ENCODE peak calls at places on chromosomes 13 and 19, in nine cellular contexts. N is activated gamma-delta T cell; B is tibial artery; D is ELR; S is NCI-H1092; O is stimulated activated CD4-positive, alpha-beta T cell treated with anti-CD3 and anti-CD28 coated beads, Interleukin-1b, Interleukin-23, amount 100 ng/mL, for 1 hour; V is H7; Z is NCI-H1436; M is A172. J is an unnamed sample.

GRCh38 chr13:98252931-98253470 is 75.9 kb upstream of the RNF113B start:
- DNase-seq in N (no peak), B (no peak), D (peak), S (no peak), O (no peak), V (no peak), Z (no peak), M (peak), J (no peak)

GRCh38 chr13:89239361-89240127 is 1568.4 kb downstream of the SLITRK5 start:
- DNase-seq in N (no peak), B (no peak), D (peak), S (no peak), O (no peak), V (no peak), Z (no peak), M (no peak), J (no peak)

GRCh38 chr13:110327036-110327790 is 20.1 kb downstream of the COL4A2 start:
- DNase-seq in N (no peak), B (peak), D (no peak), S (no peak), O (no peak), V (peak), Z (no peak), M (no peak), J (no peak)

GRCh38 chr13:79998386-79998785 is 342.5 kb downstream of the SPRY2 start:
- DNase-seq in N (no peak), B (no peak), D (no peak), S (no peak), O (no peak), V (no peak), Z (no peak), M (no peak), J (no peak)

GRCh38 chr19:1522838-1523237 is 1.0 kb upstream of the PLK5 start:
- DNase-seq in N (no peak), B (no peak), D (no peak), S (no peak), O (no peak), V (no peak), Z (no peak), M (no peak), J (no peak)

GRCh38 chr19:43594710-43595604 is 977 bp downstream of the IRGQ start:
- DNase-seq in N (peak), B (no peak), D (peak), S (no peak), O (peak), V (peak), Z (peak), M (peak), J (no peak)

GRCh38 chr19:5397804-5398692 is 57.2 kb upstream of the ZNRF4 start:
- DNase-seq in N (no peak), B (no peak), D (peak), S (no peak), O (no peak), V (peak), Z (no peak), M (peak), J (no peak)

GRCh38 chr13:30181856-30182651 is 125.3 kb downstream of the KATNAL1 start:
- DNase-seq in N (no peak), B (no peak), D (peak), S (no peak), O (no peak), V (peak), Z (no peak), M (no peak), J (no peak)

GRCh38 chr13:38602261-38602660 is 84.6 kb upstream of the FREM2 start:
- DNase-seq in N (no peak), B (no peak), D (peak), S (no peak), O (no peak), V (no peak), Z (no peak), M (peak), J (no peak)

GRCh38 chr13:63345835-63346234 is 1930.2 kb upstream of the PCDH20 start:
- DNase-seq in N (no peak), B (no peak), D (no peak), S (no peak), O (no peak), V (no peak), Z (no peak), M (no peak), J (no peak)

GRCh38 chr13:40664100-40665060 is 2.1 kb downstream of the FOXO1 start:
- DNase-seq in N (peak), B (peak), D (peak), S (no peak), O (peak), V (peak), Z (no peak), M (no peak), J (no peak)

GRCh38 chr19:55075366-55075998 is at the start of gene EPS8L1:
- DNase-seq in N (no peak), B (no peak), D (no peak), S (no peak), O (no peak), V (peak), Z (no peak), M (no peak), J (no peak)

GRCh38 chr19:751501-752341 is 809 bp downstream of the MISP start:
- DNase-seq in N (no peak), B (no peak), D (peak), S (no peak), O (no peak), V (peak), Z (no peak), M (peak), J (no peak)

GRCh38 chr13:72346716-72347115 is 380.7 kb downstream of the MZT1 start:
- DNase-seq in N (no peak), B (no peak), D (no peak), S (no peak), O (no peak), V (no peak), Z (no peak), M (no peak), J (no peak)

GRCh38 chr13:24891476-24892108 is 127.6 kb downstream of the RNF17 start:
- DNase-seq in N (no peak), B (no peak), D (no peak), S (no peak), O (no peak), V (no peak), Z (no peak), M (no peak), J (no peak)

GRCh38 chr19:954272-954671 is 28.4 kb downstream of the ARID3A start:
- DNase-seq in N (no peak), B (no peak), D (no peak), S (no peak), O (no peak), V (no peak), Z (no peak), M (no peak), J (no peak)

GRCh38 chr19:3826163-3826562 is 40.0 kb upstream of the MATK start:
- DNase-seq in N (no peak), B (no peak), D (no peak), S (no peak), O (no peak), V (peak), Z (no peak), M (no peak), J (no peak)

GRCh38 chr19:18489627-18490184 is 32.2 kb downstream of the ELL start:
- DNase-seq in N (no peak), B (no peak), D (no peak), S (no peak), O (no peak), V (no peak), Z (no peak), M (no peak), J (no peak)

GRCh38 chr13:25286308-25286968 is 850 bp downstream of the MTMR6 start:
- DNase-seq in N (no peak), B (no peak), D (peak), S (no peak), O (no peak), V (peak), Z (no peak), M (peak), J (no peak)

GRCh38 chr13:43767351-43767901 is 19.3 kb downstream of the ENOX1 start:
- DNase-seq in N (no peak), B (no peak), D (no peak), S (peak), O (no peak), V (no peak), Z (no peak), M (no peak), J (no peak)

GRCh38 chr13:26929971-26930730 is 169.6 kb upstream of the GPR12 start:
- DNase-seq in N (peak), B (no peak), D (peak), S (peak), O (peak), V (peak), Z (peak), M (peak), J (no peak)

GRCh38 chr13:83377486-83377885 is 504.8 kb downstream of the SLITRK1 start:
- DNase-seq in N (no peak), B (no peak), D (no peak), S (no peak), O (no peak), V (no peak), Z (no peak), M (no peak), J (no peak)

GRCh38 chr19:34220472-34221063 is 33.8 kb upstream of the GARRE1 start:
- DNase-seq in N (no peak), B (no peak), D (peak), S (peak), O (peak), V (peak), Z (peak), M (peak), J (no peak)

GRCh38 chr19:54035215-54036178 is 28.2 kb downstream of the VSTM1 start:
- DNase-seq in N (no peak), B (no peak), D (peak), S (no peak), O (no peak), V (peak), Z (no peak), M (peak), J (no peak)

GRCh38 chr19:45005787-45006186 is 4.5 kb downstream of the RELB start:
- DNase-seq in N (no peak), B (no peak), D (no peak), S (no peak), O (no peak), V (no peak), Z (no peak), M (no peak), J (no peak)

GRCh38 chr19:44755219-44755618 is 6.7 kb downstream of the BCL3 start:
- DNase-seq in N (no peak), B (no peak), D (no peak), S (no peak), O (no peak), V (peak), Z (no peak), M (no peak), J (no peak)

GRCh38 chr19:29467824-29468401 is 57.9 kb upstream of the VSTM2B start:
- DNase-seq in N (no peak), B (no peak), D (peak), S (no peak), O (no peak), V (peak), Z (peak), M (peak), J (no peak)

GRCh38 chr13:46063292-46063691 is 10.7 kb upstream of the ZC3H13 start:
- DNase-seq in N (no peak), B (no peak), D (no peak), S (no peak), O (no peak), V (no peak), Z (no peak), M (no peak), J (no peak)

GRCh38 chr13:50664961-50665360 is 178.5 kb downstream of the DLEU7 start:
- DNase-seq in N (no peak), B (no peak), D (no peak), S (no peak), O (no peak), V (no peak), Z (no peak), M (no peak), J (no peak)

GRCh38 chr19:35642798-35643254 is 1.3 kb downstream of the ETV2 start:
- DNase-seq in N (no peak), B (no peak), D (no peak), S (no peak), O (no peak), V (no peak), Z (no peak), M (no peak), J (no peak)

GRCh38 chr19:16216744-16217670 is 19.3 kb downstream of the AP1M1 start:
- DNase-seq in N (no peak), B (peak), D (no peak), S (peak), O (no peak), V (peak), Z (no peak), M (no peak), J (no peak)